ENCODE peak calls at places on chromosomes 2 and 18, in ten cellular contexts. S is GM12865, X is cardiac muscle cell, T is epithelial cell of esophagus, W is endothelial cell, U is nephron progenitor cell, D is cardiac fibroblast, Q is kidney, J is chondrocyte, H is WTC11. F is an unnamed sample.

GRCh38 chr2:1910562-1911256 is 166.4 kb upstream of the PXDN start:
- DNase-seq in S (no peak), X (peak; percentile 66), T (no peak), W (no peak), U (no peak), D (peak; percentile 18), Q (no peak), J (no peak), H (no peak), F (no peak)

GRCh38 chr18:5556317-5556974 is 12.6 kb upstream of the EPB41L3 start:
- DNase-seq in S (no peak), X (no peak), T (no peak), W (no peak), U (no peak), D (peak; percentile 62), Q (no peak), J (no peak), H (no peak), F (no peak)

GRCh38 chr2:188580738-188581137 is 289.1 kb downstream of the GULP1 start:
- DNase-seq in S (no peak), X (no peak), T (peak; percentile 32), W (no peak), U (no peak), D (no peak), Q (no peak), J (no peak), H (no peak), F (no peak)

GRCh38 chr18:47265197-47265596 is 13.7 kb upstream of the SKOR2 start:
- DNase-seq in S (no peak), X (no peak), T (peak; percentile 2), W (no peak), U (no peak), D (peak; percentile 64), Q (no peak), J (no peak), H (no peak), F (no peak)

GRCh38 chr2:176124358-176125214 is 2.1 kb downstream of the HOXD9 start:
- DNase-seq in S (no peak), X (no peak), T (no peak), W (no peak), U (no peak), D (no peak), Q (peak; percentile 87), J (no peak), H (no peak), F (no peak)

GRCh38 chr2:170716851-170717598 is 1.9 kb downstream of the SP5 start:
- DNase-seq in S (no peak), X (peak; percentile 78), T (peak; percentile 41), W (peak; percentile 80), U (peak; percentile 85), D (peak; percentile 32), Q (peak; percentile 75), J (no peak), H (peak; percentile 83), F (no peak)

GRCh38 chr2:138201326-138201725 is 237.1 kb downstream of the HNMT start:
- DNase-seq in S (no peak), X (peak; percentile 7), T (peak; percentile 41), W (no peak), U (no peak), D (peak; percentile 18), Q (no peak), J (no peak), H (no peak), F (no peak)

GRCh38 chr18:13871701-13872100 is 43.6 kb downstream of the MC2R start:
- DNase-seq in S (no peak), X (no peak), T (no peak), W (no peak), U (no peak), D (no peak), Q (no peak), J (no peak), H (no peak), F (no peak)

GRCh38 chr2:20925265-20925889 is 102.5 kb upstream of the LDAH start:
- DNase-seq in S (no peak), X (peak; percentile 66), T (peak; percentile 16), W (peak; percentile 53), U (peak; percentile 84), D (peak; percentile 15), Q (no peak), J (no peak), H (peak; percentile 72), F (no peak)

GRCh38 chr2:186595219-186595618 is 5.4 kb downstream of the ITGAV start:
- DNase-seq in S (no peak), X (peak; percentile 71), T (peak; percentile 29), W (no peak), U (no peak), D (peak; percentile 60), Q (no peak), J (no peak), H (no peak), F (no peak)

GRCh38 chr2:164839914-164840457 is 1.6 kb downstream of the COBLL1 start:
- DNase-seq in S (no peak), X (no peak), T (peak; percentile 93), W (no peak), U (no peak), D (peak; percentile 81), Q (no peak), J (no peak), H (no peak), F (no peak)

GRCh38 chr2:135709992-135710391 is 31.7 kb upstream of the UBXN4 start:
- DNase-seq in S (peak; percentile 56), X (peak; percentile 52), T (peak; percentile 40), W (peak; percentile 70), U (peak; percentile 75), D (peak; percentile 62), Q (no peak), J (no peak), H (peak; percentile 62), F (peak; percentile 70)

GRCh38 chr2:222280795-222281194 is 18.0 kb downstream of the PAX3 start:
- DNase-seq in S (no peak), X (no peak), T (no peak), W (no peak), U (no peak), D (no peak), Q (no peak), J (no peak), H (no peak), F (no peak)

GRCh38 chr2:66334237-66335054 is 100.5 kb upstream of the MEIS1 start:
- DNase-seq in S (no peak), X (no peak), T (peak; percentile 30), W (no peak), U (no peak), D (no peak), Q (no peak), J (no peak), H (no peak), F (peak; percentile 68)

GRCh38 chr2:132837764-132838163 is 167.8 kb upstream of the LYPD1 start:
- DNase-seq in S (no peak), X (no peak), T (no peak), W (no peak), U (no peak), D (no peak), Q (no peak), J (no peak), H (no peak), F (no peak)

GRCh38 chr2:165627463-165627862 is 158.0 kb downstream of the CSRNP3 start:
- DNase-seq in S (no peak), X (no peak), T (peak; percentile 62), W (no peak), U (no peak), D (peak; percentile 75), Q (no peak), J (no peak), H (no peak), F (no peak)

GRCh38 chr2:63189026-63189425 is 138.4 kb downstream of the OTX1 start:
- DNase-seq in S (peak; percentile 76), X (peak; percentile 25), T (peak; percentile 70), W (peak; percentile 44), U (peak; percentile 29), D (peak; percentile 69), Q (no peak), J (no peak), H (peak; percentile 63), F (peak; percentile 68)

GRCh38 chr2:232030229-232030628 is 68.7 kb downstream of the DIS3L2 start:
- DNase-seq in S (no peak), X (no peak), T (no peak), W (no peak), U (no peak), D (no peak), Q (no peak), J (no peak), H (peak; percentile 34), F (no peak)
- TF ChIP-seq CTCF in S (no peak), X (peak; percentile 18), T (peak; percentile 28), W (peak; percentile 26), U (peak; percentile 9), D (peak; percentile 36), Q (peak; percentile 17), J (peak; percentile 27), H (no peak), F (peak; percentile 18)

GRCh38 chr2:192828175-192828574 is 633.4 kb upstream of the TMEFF2 start:
- DNase-seq in S (no peak), X (no peak), T (no peak), W (no peak), U (no peak), D (no peak), Q (peak; percentile 40), J (peak; percentile 58), H (no peak), F (no peak)
- TF ChIP-seq CTCF in S (no peak), X (no peak), T (no peak), W (no peak), U (no peak), D (no peak), Q (no peak), J (no peak), H (no peak), F (no peak)

GRCh38 chr2:45169339-45170190 is 160.3 kb upstream of the SIX2 start:
- DNase-seq in S (no peak), X (peak; percentile 51), T (peak; percentile 38), W (peak; percentile 78), U (peak; percentile 67), D (peak; percentile 55), Q (no peak), J (no peak), H (peak; percentile 67), F (peak; percentile 55)
- TF ChIP-seq CTCF in S (no peak), X (no peak), T (no peak), W (no peak), U (no peak), D (no peak), Q (no peak), J (peak; percentile 41), H (no peak), F (no peak)

GRCh38 chr2:22788749-22789148 is 596.2 kb upstream of the KLHL29 start:
- DNase-seq in S (no peak), X (peak; percentile 21), T (no peak), W (no peak), U (no peak), D (no peak), Q (no peak), J (no peak), H (no peak), F (no peak)

GRCh38 chr2:22787745-22788144 is 597.2 kb upstream of the KLHL29 start:
- DNase-seq in S (no peak), X (no peak), T (no peak), W (no peak), U (no peak), D (no peak), Q (no peak), J (no peak), H (no peak), F (no peak)

DNA sequence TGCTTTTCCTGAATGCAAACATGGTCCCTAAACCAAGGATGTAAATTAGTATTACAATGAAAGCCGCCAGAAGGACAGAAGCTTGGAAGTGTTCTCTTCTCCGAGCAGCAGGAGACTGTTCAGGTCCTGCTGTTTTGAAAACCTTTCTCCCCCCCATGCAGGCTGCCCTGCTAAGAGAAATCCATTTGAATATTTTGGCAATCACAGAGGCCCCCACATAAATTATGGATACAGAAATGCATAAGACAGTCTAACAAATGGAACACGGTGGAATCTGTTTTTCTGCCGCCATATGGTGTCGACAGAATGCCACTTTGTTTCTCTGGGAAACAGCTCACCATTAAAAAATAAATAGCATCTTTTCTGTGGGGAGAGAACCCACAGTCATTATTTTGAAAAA is 600.4 kb upstream of the KLHL29 start:
- DNase-seq in S (no peak), X (no peak), T (no peak), W (no peak), U (no peak), D (no peak), Q (no peak), J (no peak), H (no peak), F (no peak)
- TF ChIP-seq CTCF in S (no peak), X (no peak), T (no peak), W (no peak), U (no peak), D (no peak), Q (no peak), J (no peak), H (no peak), F (no peak)